ENCODE peak calls at places on chromosomes 4 and X, in four cellular contexts. One of them, this sample, is unnamed.

GRCh38 chr4:128220286-128221235 is 67.1 kb downstream of the PGRMC2 start:
- DNase-seq in endodermal cell: no peak
- DNase-seq in hepatocyte: no peak
- DNase-seq in cardiac muscle cell: no peak
- DNase-seq in this sample: peak; percentile 53

GRCh38 chrX:39648548-39649254 is 449.1 kb downstream of the BCOR start:
- DNase-seq in hepatocyte: no peak
- DNase-seq in cardiac muscle cell: no peak
- DNase-seq in endodermal cell: no peak
- DNase-seq in this sample: no peak

GRCh38 chr4:99843413-99843812 is 26.8 kb downstream of the DAPP1 start:
- DNase-seq in hepatocyte: no peak
- DNase-seq in cardiac muscle cell: no peak
- DNase-seq in endodermal cell: no peak
- DNase-seq in this sample: no peak

GRCh38 chr4:15938182-15938581 is 358 bp downstream of the FGFBP1 start:
- DNase-seq in hepatocyte: peak; percentile 87
- DNase-seq in endodermal cell: peak; percentile 84
- DNase-seq in cardiac muscle cell: no peak
- DNase-seq in this sample: peak; percentile 89

GRCh38 chr4:186693159-186693815 is 30.4 kb downstream of the FAT1 start:
- DNase-seq in hepatocyte: no peak
- DNase-seq in cardiac muscle cell: no peak
- DNase-seq in endodermal cell: no peak
- DNase-seq in this sample: peak; percentile 91

GRCh38 chrX:24207826-24208225 is 58.3 kb downstream of the ZFX start:
- DNase-seq in endodermal cell: no peak
- DNase-seq in hepatocyte: no peak
- DNase-seq in cardiac muscle cell: no peak
- DNase-seq in this sample: no peak

GRCh38 chr4:177131736-177132135 is 177.9 kb upstream of the NEIL3 start:
- DNase-seq in endodermal cell: no peak
- DNase-seq in cardiac muscle cell: no peak
- DNase-seq in hepatocyte: no peak
- DNase-seq in this sample: no peak

GRCh38 chr4:6957148-6957520 is 47.5 kb downstream of the TBC1D14 start:
- DNase-seq in endodermal cell: no peak
- DNase-seq in cardiac muscle cell: no peak
- DNase-seq in hepatocyte: no peak
- DNase-seq in this sample: no peak

GRCh38 chr4:14856076-14856926 is 146.0 kb upstream of the CPEB2 start:
- DNase-seq in cardiac muscle cell: no peak
- DNase-seq in hepatocyte: peak; percentile 89
- DNase-seq in endodermal cell: peak; percentile 61
- DNase-seq in this sample: peak; percentile 90

GRCh38 chr4:6416518-6417286 is 55.7 kb downstream of the PPP2R2C start:
- DNase-seq in cardiac muscle cell: no peak
- DNase-seq in hepatocyte: no peak
- DNase-seq in endodermal cell: no peak
- DNase-seq in this sample: no peak

GRCh38 chr4:102826105-102826889 is 1.1 kb downstream of the UBE2D3 start:
- DNase-seq in endodermal cell: no peak
- DNase-seq in cardiac muscle cell: no peak
- DNase-seq in hepatocyte: no peak
- DNase-seq in this sample: no peak

GRCh38 chrX:102659790-102660757 is 8.8 kb downstream of the GPRASP1 start:
- DNase-seq in endodermal cell: peak; percentile 91
- DNase-seq in hepatocyte: peak; percentile 84
- DNase-seq in cardiac muscle cell: peak; percentile 79
- DNase-seq in this sample: peak; percentile 62
- TF ChIP-seq CTCF in endodermal cell: peak; percentile 46
- TF ChIP-seq CTCF in hepatocyte: no peak
- TF ChIP-seq CTCF in cardiac muscle cell: peak; percentile 14
- TF ChIP-seq CTCF in this sample: no peak

GRCh38 chr4:72318771-72319170 is 250.2 kb downstream of the ADAMTS3 start:
- DNase-seq in hepatocyte: no peak
- DNase-seq in cardiac muscle cell: no peak
- DNase-seq in endodermal cell: no peak
- DNase-seq in this sample: peak; percentile 46
- H3K27ac ChIP-seq in hepatocyte: no peak overlapping the region
- H3K27ac ChIP-seq in cardiac muscle cell: no peak overlapping the region
- H3K27ac ChIP-seq in endodermal cell: no peak overlapping the region
- H3K27ac ChIP-seq in this sample: no peak overlapping the region

GRCh38 chr4:152735918-152736305 is 43.6 kb downstream of the TIGD4 start:
- DNase-seq in endodermal cell: peak; percentile 76
- DNase-seq in cardiac muscle cell: no peak
- DNase-seq in hepatocyte: no peak
- DNase-seq in this sample: no peak

GRCh38 chr4:152734699-152735050 is 44.9 kb downstream of the TIGD4 start:
- DNase-seq in hepatocyte: no peak
- DNase-seq in endodermal cell: no peak
- DNase-seq in cardiac muscle cell: no peak
- DNase-seq in this sample: no peak

GRCh38 chr4:152738812-152739211 is 40.7 kb downstream of the TIGD4 start:
- DNase-seq in endodermal cell: no peak
- DNase-seq in cardiac muscle cell: no peak
- DNase-seq in hepatocyte: no peak
- DNase-seq in this sample: no peak

GRCh38 chr4:152734015-152734698 is 45.4 kb downstream of the TIGD4 start:
- DNase-seq in cardiac muscle cell: no peak
- DNase-seq in endodermal cell: peak; percentile 58
- DNase-seq in hepatocyte: no peak
- DNase-seq in this sample: no peak

GRCh38 chr4:152735302-152735917 is 44.1 kb downstream of the TIGD4 start:
- DNase-seq in hepatocyte: peak; percentile 40
- DNase-seq in endodermal cell: no peak
- DNase-seq in cardiac muscle cell: peak; percentile 35
- DNase-seq in this sample: peak; percentile 42
- TF ChIP-seq CTCF in hepatocyte: peak; percentile 72
- TF ChIP-seq CTCF in endodermal cell: peak; percentile 82
- TF ChIP-seq CTCF in cardiac muscle cell: peak; percentile 55
- TF ChIP-seq CTCF in this sample: peak; percentile 66

DNA sequence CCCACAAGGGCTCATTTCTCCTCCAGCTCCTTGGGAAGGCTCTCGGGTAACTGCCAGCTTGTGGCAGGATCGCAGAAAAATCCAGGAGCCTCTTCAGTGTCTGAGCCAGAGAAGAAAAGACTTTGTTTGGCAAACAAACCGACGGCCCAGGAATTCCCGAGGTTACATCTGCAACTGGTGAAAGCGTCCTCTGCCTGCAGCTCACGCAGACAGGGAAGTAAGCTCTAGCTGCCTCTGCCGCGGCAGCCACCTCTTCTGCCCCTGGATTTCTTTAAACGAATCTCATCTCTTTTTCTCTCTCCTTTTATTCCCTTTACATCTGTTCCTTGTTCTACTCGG is 289 bp downstream of the DCHS2 start:
- DNase-seq in cardiac muscle cell: peak; percentile 46
- DNase-seq in hepatocyte: no peak
- DNase-seq in endodermal cell: peak; percentile 80
- DNase-seq in this sample: peak; percentile 36
- H3K27ac ChIP-seq in cardiac muscle cell: no peak overlapping the region
- H3K27ac ChIP-seq in hepatocyte: no peak overlapping the region
- H3K27ac ChIP-seq in endodermal cell: no peak overlapping the region
- H3K27ac ChIP-seq in this sample: no peak overlapping the region

GRCh38 chr4:173420324-173420752 is 21.4 kb upstream of the SCRG1 start:
- DNase-seq in endodermal cell: no peak
- DNase-seq in hepatocyte: no peak
- DNase-seq in cardiac muscle cell: no peak
- DNase-seq in this sample: peak; percentile 9
- TF ChIP-seq CTCF in endodermal cell: peak; percentile 79
- TF ChIP-seq CTCF in hepatocyte: peak; percentile 72
- TF ChIP-seq CTCF in cardiac muscle cell: peak; percentile 53
- TF ChIP-seq CTCF in this sample: peak; percentile 48

GRCh38 chr4:2497324-2497723 is 28.4 kb downstream of the RNF4 start:
- DNase-seq in cardiac muscle cell: no peak
- DNase-seq in endodermal cell: no peak
- DNase-seq in hepatocyte: no peak
- DNase-seq in this sample: no peak
- H3K27ac ChIP-seq in cardiac muscle cell: peak overlapping the region; percentile 34
- H3K27ac ChIP-seq in endodermal cell: no peak overlapping the region
- H3K27ac ChIP-seq in hepatocyte: no peak overlapping the region
- H3K27ac ChIP-seq in this sample: no peak overlapping the region

GRCh38 chrX:72294497-72294896 is 11.2 kb downstream of the CITED1 start:
- DNase-seq in cardiac muscle cell: no peak
- DNase-seq in hepatocyte: no peak
- DNase-seq in endodermal cell: no peak
- DNase-seq in this sample: no peak
- TF ChIP-seq CTCF in cardiac muscle cell: no peak
- TF ChIP-seq CTCF in hepatocyte: no peak
- TF ChIP-seq CTCF in endodermal cell: peak; percentile 56
- TF ChIP-seq CTCF in this sample: no peak

GRCh38 chr4:48692023-48692422 is 88.1 kb downstream of the FRYL start:
- DNase-seq in endodermal cell: no peak
- DNase-seq in cardiac muscle cell: no peak
- DNase-seq in hepatocyte: no peak
- DNase-seq in this sample: no peak

GRCh38 chr4:48694824-48695223 is 85.3 kb downstream of the FRYL start:
- DNase-seq in endodermal cell: no peak
- DNase-seq in hepatocyte: no peak
- DNase-seq in cardiac muscle cell: no peak
- DNase-seq in this sample: no peak

GRCh38 chr4:48688953-48689352 is 91.1 kb downstream of the FRYL start:
- DNase-seq in hepatocyte: no peak
- DNase-seq in endodermal cell: no peak
- DNase-seq in cardiac muscle cell: no peak
- DNase-seq in this sample: no peak

GRCh38 chr4:48693856-48694574 is 86.1 kb downstream of the FRYL start:
- DNase-seq in hepatocyte: no peak
- DNase-seq in endodermal cell: peak; percentile 78
- DNase-seq in cardiac muscle cell: no peak
- DNase-seq in this sample: no peak

GRCh38 chr4:48692897-48693296 is 87.2 kb downstream of the FRYL start:
- DNase-seq in endodermal cell: no peak
- DNase-seq in cardiac muscle cell: no peak
- DNase-seq in hepatocyte: no peak
- DNase-seq in this sample: no peak
- H3K27ac ChIP-seq in endodermal cell: no peak overlapping the region
- H3K27ac ChIP-seq in cardiac muscle cell: no peak overlapping the region
- H3K27ac ChIP-seq in hepatocyte: no peak overlapping the region
- H3K27ac ChIP-seq in this sample: no peak overlapping the region